ENCODE peak calls at places on chromosomes 7 and 10, in five cellular contexts. F, R, W, M and B are unnamed samples.

GRCh38 chr7:70040971-70041766 is 442.9 kb downstream of the AUTS2 start:
- DNase-seq in R (no peak), F (no peak), W (no peak), M (no peak), B (no peak)

GRCh38 chr10:68516766-68517165 is 10.6 kb downstream of the SLC25A16 start:
- DNase-seq in W (no peak), R (no peak), F (no peak), M (no peak), B (no peak)

GRCh38 chr7:155789001-155789725 is 23.1 kb downstream of the SHH start:
- DNase-seq in M (no peak), W (no peak), F (no peak), R (no peak), B (no peak)

GRCh38 chr7:19405546-19405945 is 260.3 kb upstream of the FERD3L start:
- DNase-seq in R (no peak), W (no peak), M (no peak), F (no peak), B (no peak)

GRCh38 chr10:13039761-13040160 is 38.2 kb upstream of the CCDC3 start:
- DNase-seq in M (no peak), F (no peak), W (no peak), R (no peak), B (no peak)

GRCh38 chr10:110919349-110919931 is at the start of gene SHOC2:
- DNase-seq in W (peak; percentile 90), R (peak; percentile 80), M (no peak), F (no peak), B (no peak)

GRCh38 chr7:140623995-140624902 is 16.4 kb downstream of the DENND2A start:
- DNase-seq in F (no peak), R (no peak), M (no peak), W (no peak), B (no peak)

GRCh38 chr7:154451480-154452457 is 399.6 kb downstream of the DPP6 start:
- DNase-seq in R (no peak), F (peak; percentile 83), M (no peak), W (no peak), B (no peak)

GRCh38 chr7:136865777-136866176 is 2.7 kb upstream of the CHRM2 start:
- DNase-seq in F (no peak), W (no peak), M (no peak), R (no peak), B (no peak)

GRCh38 chr10:6055929-6056328 is 6.2 kb downstream of the IL2RA start:
- DNase-seq in W (no peak), F (no peak), R (no peak), M (no peak), B (no peak)

GRCh38 chr7:42198974-42199668 is 37.9 kb downstream of the GLI3 start:
- DNase-seq in F (no peak), R (no peak), W (no peak), M (no peak), B (no peak)

GRCh38 chr7:105581066-105581811 is at the start of gene EFCAB10:
- DNase-seq in M (peak; percentile 56), W (no peak), F (peak; percentile 89), R (peak; percentile 96), B (peak; percentile 75)

GRCh38 chr7:151426486-151426905 is 13.4 kb downstream of the CRYGN start:
- DNase-seq in W (no peak), M (peak; percentile 60), F (no peak), R (no peak), B (no peak)

GRCh38 chr10:80296942-80297341 is 7.5 kb upstream of the MAT1A start:
- DNase-seq in F (no peak), R (no peak), W (no peak), M (no peak), B (no peak)

GRCh38 chr7:4845740-4846142 is 16.1 kb downstream of the PAPOLB start:
- DNase-seq in F (peak; percentile 20), W (peak; percentile 69), M (no peak), R (peak; percentile 71), B (no peak)

GRCh38 chr10:33273295-33274002 is 61.0 kb downstream of the NRP1 start:
- DNase-seq in R (peak; percentile 58), F (no peak), M (no peak), W (no peak), B (peak; percentile 36)

GRCh38 chr7:16563281-16564022 is 36.8 kb downstream of the LRRC72 start:
- DNase-seq in R (no peak), W (no peak), M (no peak), F (no peak), B (no peak)

GRCh38 chr7:105837765-105838241 is 38.6 kb downstream of the ATXN7L1 start:
- DNase-seq in F (peak; percentile 25), W (no peak), R (no peak), M (no peak), B (no peak)

GRCh38 chr10:94363251-94363565 is 469 bp upstream of the NOC3L start:
- DNase-seq in W (no peak), F (no peak), R (no peak), M (no peak), B (no peak)

GRCh38 chr10:73414230-73414981 is 548 bp upstream of the ANXA7 start:
- DNase-seq in F (no peak), W (peak; percentile 15), R (no peak), M (no peak), B (no peak)

GRCh38 chr7:95335093-95335492 is 10.8 kb upstream of the PON1 start:
- DNase-seq in W (no peak), M (no peak), R (no peak), F (no peak), B (no peak)

GRCh38 chr10:23432639-23433038 is 6.2 kb upstream of the OTUD1 start:
- DNase-seq in W (no peak), F (no peak), R (no peak), M (no peak), B (no peak)

GRCh38 chr7:156094350-156095146 is 282.3 kb upstream of the SHH start:
- DNase-seq in W (no peak), R (no peak), M (no peak), F (no peak), B (no peak)

GRCh38 chr10:110505130-110505815 is 7.6 kb downstream of the DUSP5 start:
- DNase-seq in W (no peak), M (no peak), R (no peak), F (no peak), B (no peak)

GRCh38 chr10:130637271-130637670 is 501.1 kb downstream of the GLRX3 start:
- DNase-seq in W (no peak), F (no peak), M (no peak), R (no peak), B (no peak)

GRCh38 chr10:61902448-61903183 is 1.1 kb downstream of the ARID5B start:
- DNase-seq in F (no peak), W (peak; percentile 62), R (no peak), M (peak; percentile 51), B (peak; percentile 70)

GRCh38 chr10:122050316-122050715 is 61.4 kb downstream of the TACC2 start:
- DNase-seq in R (no peak), M (no peak), F (no peak), W (no peak), B (no peak)

GRCh38 chr10:86655596-86655995 is 1.2 kb downstream of the OPN4 start:
- DNase-seq in W (no peak), M (no peak), F (no peak), R (no peak), B (no peak)

GRCh38 chr7:149790146-149790548 is 16.8 kb upstream of the ZNF467 start:
- DNase-seq in M (no peak), W (peak; percentile 88), F (no peak), R (peak; percentile 90), B (no peak)

GRCh38 chr10:84158549-84158948 is 15.1 kb upstream of the GPR15LG start:
- DNase-seq in R (no peak), W (no peak), M (no peak), F (no peak), B (no peak)

GRCh38 chr10:84156009-84156408 is 16.7 kb downstream of the GHITM start:
- DNase-seq in W (no peak), R (no peak), F (no peak), M (no peak), B (no peak)

GRCh38 chr10:84158061-84158460 is 15.5 kb upstream of the GPR15LG start:
- DNase-seq in M (no peak), W (no peak), F (no peak), R (no peak), B (no peak)

GRCh38 chr10:84155521-84155920 is 16.2 kb downstream of the GHITM start:
- DNase-seq in M (no peak), R (no peak), W (no peak), F (no peak), B (no peak)

GRCh38 chr10:84156768-84157167 is 16.8 kb upstream of the GPR15LG start:
- DNase-seq in W (no peak), R (no peak), M (no peak), F (no peak), B (no peak)
- TF ChIP-seq YY1 in W (no peak), R (no peak), M (no peak), F (no peak), B (no peak)

DNA sequence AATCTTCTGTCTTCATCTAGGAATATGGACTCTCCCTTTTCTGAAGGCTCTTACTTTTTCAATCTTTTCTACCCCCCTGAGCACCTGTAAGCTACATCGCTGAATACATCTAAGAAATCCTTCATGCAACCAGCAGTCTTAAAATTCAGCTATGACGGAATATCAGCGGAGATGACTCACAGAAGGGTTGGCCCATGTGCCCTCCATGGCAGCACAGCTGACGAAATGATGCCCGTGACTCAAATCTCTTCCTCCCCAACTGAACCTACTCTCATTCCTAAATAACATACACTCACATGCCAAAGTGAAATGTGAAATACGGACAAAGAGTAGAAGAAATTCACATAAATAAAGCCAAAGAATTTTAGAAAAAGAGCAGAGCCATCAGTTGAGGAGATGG is 30.3 kb upstream of the NCAPG2 start:
- DNase-seq in F (no peak), M (no peak), R (no peak), W (no peak), B (no peak)
- TF ChIP-seq YY1 in F (no peak), M (no peak), R (no peak), W (no peak), B (no peak)

DNA sequence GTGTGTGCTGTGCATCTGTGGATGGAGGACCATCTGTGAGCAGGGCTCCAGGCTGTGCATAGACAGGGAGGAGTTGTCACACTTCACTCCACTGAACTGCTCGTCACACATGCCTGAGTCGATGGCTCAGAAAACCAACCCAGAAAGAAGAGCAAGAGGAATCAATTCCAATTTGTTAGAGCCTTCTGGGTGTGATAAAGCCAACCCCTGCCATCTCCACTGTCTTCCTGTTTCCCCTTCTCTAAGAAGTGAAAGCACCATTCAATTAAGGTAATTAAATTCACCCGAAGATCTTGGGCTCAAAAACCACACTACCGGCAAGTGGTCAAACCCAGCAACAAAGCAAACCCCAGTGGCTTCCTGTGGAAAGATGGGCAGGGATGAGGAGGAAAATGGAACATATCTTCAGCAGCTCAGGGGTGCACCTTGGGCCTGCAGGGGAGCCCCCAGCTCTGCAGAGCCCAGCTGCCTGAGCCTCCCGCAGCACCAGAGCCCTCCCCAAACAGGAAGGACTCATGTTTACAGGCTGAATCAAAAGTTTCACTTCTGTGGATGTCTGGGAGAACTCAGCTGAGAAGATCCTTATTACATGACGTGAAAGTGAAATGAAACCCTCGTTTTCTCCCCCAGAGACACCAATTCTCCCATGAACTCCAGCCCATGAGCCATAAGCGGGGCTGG is 10.9 kb downstream of the C10orf71 start:
- DNase-seq in W (no peak), M (no peak), R (no peak), F (no peak), B (no peak)
- TF ChIP-seq YY1 in W (no peak), M (no peak), R (no peak), F (no peak), B (no peak)

GRCh38 chr7:50921114-50921513 is 138.4 kb upstream of the GRB10 start:
- DNase-seq in W (no peak), M (no peak), F (no peak), R (no peak), B (no peak)

GRCh38 chr7:50920031-50920635 is 137.4 kb upstream of the GRB10 start:
- DNase-seq in R (no peak), M (no peak), W (no peak), F (no peak), B (no peak)

GRCh38 chr7:50926049-50926448 is 143.4 kb upstream of the GRB10 start:
- DNase-seq in R (no peak), W (no peak), M (no peak), F (no peak), B (no peak)
- TF ChIP-seq YY1 in R (no peak), W (no peak), M (no peak), F (no peak), B (no peak)